ENCODE peak calls at places on chromosomes 13 and 19, in nine cellular contexts. O is IMR-90, C is H1, R is H9, Q is astrocyte, N is PC-3, V is mammary epithelial cell, W is trophoblast cell, M is neuronal stem cell. Z is an unnamed sample.

GRCh38 chr19:29741776-29742175 is 26.7 kb upstream of the C19orf12 start:
- DNase-seq in O (no peak), C (no peak), R (no peak), Q (no peak), N (no peak), V (no peak), W (peak; percentile 41), M (no peak), Z (no peak)

GRCh38 chr13:45215392-45216077 is 14.7 kb upstream of the KCTD4 start:
- DNase-seq in O (no peak), C (no peak), R (no peak), Q (no peak), N (no peak), V (no peak), W (no peak), M (no peak), Z (no peak)

GRCh38 chr13:32010137-32010536 is 21.4 kb upstream of the FRY start:
- DNase-seq in O (peak; percentile 31), C (no peak), R (no peak), Q (no peak), N (no peak), V (no peak), W (peak; percentile 73), M (no peak), Z (no peak)

GRCh38 chr13:74035881-74036280 is 98.3 kb downstream of the KLF12 start:
- DNase-seq in O (no peak), C (no peak), R (no peak), Q (no peak), N (no peak), V (no peak), W (no peak), M (no peak), Z (no peak)

GRCh38 chr13:33312150-33312908 is 26.8 kb upstream of the STARD13 start:
- DNase-seq in O (peak; percentile 37), C (no peak), R (no peak), Q (no peak), N (no peak), V (peak; percentile 36), W (peak; percentile 22), M (no peak), Z (no peak)

GRCh38 chr19:18906605-18907519 is 10.9 kb upstream of the CERS1 start:
- DNase-seq in O (no peak), C (no peak), R (no peak), Q (no peak), N (no peak), V (no peak), W (no peak), M (no peak), Z (no peak)

GRCh38 chr19:38658462-38659306 is 11.2 kb downstream of the ACTN4 start:
- DNase-seq in O (peak; percentile 100), C (no peak), R (no peak), Q (peak; percentile 100), N (peak; percentile 97), V (peak; percentile 99), W (peak; percentile 98), M (no peak), Z (peak; percentile 93)

GRCh38 chr19:7602935-7603497 is 7.4 kb downstream of the CAMSAP3 start:
- DNase-seq in O (no peak), C (no peak), R (no peak), Q (no peak), N (no peak), V (no peak), W (no peak), M (no peak), Z (peak; percentile 50)

GRCh38 chr13:44132710-44133109 is 240.9 kb upstream of the SERP2 start:
- DNase-seq in O (peak; percentile 71), C (no peak), R (no peak), Q (peak; percentile 71), N (peak; percentile 53), V (peak; percentile 64), W (peak; percentile 38), M (no peak), Z (peak; percentile 73)

GRCh38 chr19:13401388-13401787 is 104.9 kb downstream of the CACNA1A start:
- DNase-seq in O (peak; percentile 46), C (peak; percentile 46), R (peak; percentile 46), Q (peak; percentile 44), N (peak; percentile 61), V (peak; percentile 54), W (no peak), M (no peak), Z (peak; percentile 64)

GRCh38 chr13:36718686-36719085 is 44.9 kb downstream of the SERTM1 start:
- DNase-seq in O (no peak), C (no peak), R (no peak), Q (peak; percentile 53), N (no peak), V (no peak), W (no peak), M (no peak), Z (no peak)

GRCh38 chr19:38360351-38360750 is 14.0 kb upstream of the PSMD8 start:
- DNase-seq in O (no peak), C (no peak), R (no peak), Q (no peak), N (no peak), V (no peak), W (no peak), M (no peak), Z (no peak)

GRCh38 chr19:4988770-4989251 is 19.9 kb downstream of the KDM4B start:
- DNase-seq in O (peak; percentile 88), C (no peak), R (no peak), Q (peak; percentile 95), N (no peak), V (no peak), W (no peak), M (peak; percentile 21), Z (peak; percentile 95)

GRCh38 chr19:39684283-39684682 is 20.0 kb upstream of the LGALS14 start:
- DNase-seq in O (no peak), C (no peak), R (no peak), Q (no peak), N (no peak), V (no peak), W (peak; percentile 79), M (no peak), Z (no peak)

GRCh38 chr13:86563308-86563707 is 764.1 kb upstream of the SLITRK6 start:
- DNase-seq in O (peak; percentile 75), C (no peak), R (no peak), Q (peak; percentile 92), N (peak; percentile 63), V (peak; percentile 33), W (no peak), M (no peak), Z (no peak)

GRCh38 chr19:49580264-49581006 is at the start of gene NOSIP:
- DNase-seq in O (peak; percentile 97), C (peak; percentile 95), R (peak; percentile 96), Q (peak; percentile 94), N (peak; percentile 99), V (peak; percentile 93), W (peak; percentile 98), M (peak; percentile 96), Z (peak; percentile 94)

GRCh38 chr19:49583239-49583638 is 2.1 kb downstream of the PRRG2 start:
- DNase-seq in O (no peak), C (no peak), R (no peak), Q (no peak), N (no peak), V (no peak), W (no peak), M (no peak), Z (no peak)

GRCh38 chr19:49579193-49579592 is 1.2 kb downstream of the NOSIP start:
- DNase-seq in O (no peak), C (no peak), R (no peak), Q (no peak), N (no peak), V (no peak), W (no peak), M (no peak), Z (no peak)

GRCh38 chr19:49581007-49581508 is at the start of gene PRRG2:
- DNase-seq in O (no peak), C (peak; percentile 72), R (peak; percentile 47), Q (no peak), N (peak; percentile 69), V (peak; percentile 69), W (peak; percentile 47), M (no peak), Z (peak; percentile 38)

DNA sequence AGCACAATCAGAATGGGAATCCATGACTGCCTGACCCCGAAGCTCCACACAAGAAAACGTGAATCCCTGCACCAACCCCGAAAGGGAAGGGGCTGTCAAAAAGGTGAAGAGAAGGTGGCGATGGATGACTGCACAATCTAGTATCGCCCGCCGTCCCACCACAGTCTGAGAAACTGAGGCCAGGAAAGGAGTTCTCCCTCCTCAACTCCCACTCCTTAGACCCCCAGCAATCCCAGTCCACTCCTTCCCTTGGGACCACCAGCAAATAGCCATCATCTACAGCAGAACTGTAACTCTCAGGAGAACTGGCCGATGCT is 451 bp downstream of the NOSIP start:
- DNase-seq in O (no peak), C (no peak), R (no peak), Q (no peak), N (no peak), V (no peak), W (no peak), M (no peak), Z (peak; percentile 10)
- H2AFZ ChIP-seq in O (peak overlapping the region; percentile 93), C (no peak overlapping the region), R (no peak overlapping the region), Q (peak overlapping the region; percentile 68), N (peak overlapping the region; percentile 31), V (peak overlapping the region; percentile 82), W (peak overlapping the region; percentile 17), M (peak overlapping the region; percentile 40), Z (peak overlapping the region; percentile 100)

GRCh38 chr13:51856998-51857397 is 4.8 kb upstream of the CCDC70 start:
- DNase-seq in O (no peak), C (no peak), R (no peak), Q (no peak), N (peak; percentile 7), V (no peak), W (no peak), M (no peak), Z (no peak)

GRCh38 chr13:51861728-51862300 is at the start of gene CCDC70:
- DNase-seq in O (peak; percentile 39), C (no peak), R (no peak), Q (peak; percentile 59), N (peak; percentile 72), V (peak; percentile 9), W (no peak), M (no peak), Z (no peak)

GRCh38 chr13:51858433-51859247 is 3.1 kb upstream of the CCDC70 start:
- DNase-seq in O (no peak), C (no peak), R (no peak), Q (no peak), N (peak; percentile 95), V (peak; percentile 15), W (peak; percentile 11), M (no peak), Z (no peak)

GRCh38 chr13:51856027-51856736 is 5.6 kb upstream of the CCDC70 start:
- DNase-seq in O (no peak), C (no peak), R (no peak), Q (no peak), N (peak; percentile 84), V (peak; percentile 58), W (no peak), M (no peak), Z (no peak)
- H2AFZ ChIP-seq in O (no peak overlapping the region), C (no peak overlapping the region), R (no peak overlapping the region), Q (no peak overlapping the region), N (no peak overlapping the region), V (no peak overlapping the region), W (no peak overlapping the region), M (no peak overlapping the region), Z (no peak overlapping the region)

GRCh38 chr19:54462713-54463530 is 656 bp downstream of the LENG9 start:
- DNase-seq in O (peak; percentile 46), C (peak; percentile 83), R (peak; percentile 81), Q (no peak), N (peak; percentile 63), V (peak; percentile 64), W (peak; percentile 65), M (peak; percentile 59), Z (peak; percentile 93)
- H2AFZ ChIP-seq in O (peak overlapping the region; percentile 84), C (no peak overlapping the region), R (no peak overlapping the region), Q (peak overlapping the region; percentile 56), N (peak overlapping the region; percentile 70), V (peak overlapping the region; percentile 43), W (peak overlapping the region; percentile 92), M (no peak overlapping the region), Z (no peak overlapping the region)

GRCh38 chr19:17826508-17827056 is 5.3 kb upstream of the INSL3 start:
- DNase-seq in O (no peak), C (no peak), R (no peak), Q (no peak), N (no peak), V (no peak), W (peak; percentile 20), M (no peak), Z (peak; percentile 48)
- H2AFZ ChIP-seq in O (no peak overlapping the region), C (no peak overlapping the region), R (no peak overlapping the region), Q (no peak overlapping the region), N (no peak overlapping the region), V (no peak overlapping the region), W (no peak overlapping the region), M (no peak overlapping the region), Z (no peak overlapping the region)